ENCODE peak calls at places on chromosomes 3 and 15, in ten cellular contexts. F is dorsolateral prefrontal cortex; S is HFF-Myc; W is HCT116; K is GM06990; A is NB4; J is CD4-positive, alpha-beta T cell; V is astrocyte of the spinal cord; Z is nephron progenitor cell; E is endothelial cell. P is an unnamed sample.

GRCh38 chr15:44058126-44058525 is 136.9 kb downstream of the FRMD5 start:
- DNase-seq in F (no peak), S (no peak), W (no peak), K (no peak), A (peak; percentile 46), J (no peak), V (no peak), Z (no peak), E (no peak), P (peak; percentile 15)

GRCh38 chr3:188706176-188706575 is 465.6 kb upstream of the TPRG1 start:
- DNase-seq in F (no peak), S (no peak), W (no peak), K (no peak), A (no peak), J (no peak), V (peak; percentile 32), Z (no peak), E (no peak), P (no peak)

GRCh38 chr15:57502116-57502515 is 89.6 kb upstream of the MYZAP start:
- DNase-seq in F (no peak), S (no peak), W (no peak), K (no peak), A (no peak), J (no peak), V (no peak), Z (no peak), E (peak; percentile 31), P (no peak)

GRCh38 chr3:3906171-3906570 is 106.9 kb downstream of the LRRN1 start:
- DNase-seq in F (no peak), S (no peak), W (no peak), K (no peak), A (no peak), J (no peak), V (no peak), Z (no peak), E (no peak), P (no peak)

GRCh38 chr3:160210799-160211221 is 14.4 kb upstream of the C3orf80 start:
- DNase-seq in F (no peak), S (no peak), W (peak; percentile 62), K (no peak), A (peak; percentile 57), J (no peak), V (peak; percentile 67), Z (no peak), E (no peak), P (no peak)

GRCh38 chr3:112561085-112561692 is 573 bp downstream of the ATG3 start:
- DNase-seq in F (peak; percentile 74), S (no peak), W (peak; percentile 64), K (no peak), A (peak; percentile 86), J (peak; percentile 24), V (peak; percentile 86), Z (peak; percentile 64), E (peak; percentile 71), P (peak; percentile 40)

GRCh38 chr15:67178569-67179210 is 75.8 kb downstream of the AAGAB start:
- DNase-seq in F (no peak), S (peak; percentile 86), W (no peak), K (no peak), A (no peak), J (no peak), V (peak; percentile 99), Z (no peak), E (no peak), P (peak; percentile 80)

GRCh38 chr15:60994842-60995495 is 234.1 kb downstream of the RORA start:
- DNase-seq in F (peak; percentile 40), S (no peak), W (no peak), K (no peak), A (no peak), J (no peak), V (no peak), Z (no peak), E (no peak), P (no peak)

GRCh38 chr3:11757441-11757875 is 89.2 kb downstream of the TAMM41 start:
- DNase-seq in F (no peak), S (no peak), W (no peak), K (no peak), A (peak; percentile 74), J (no peak), V (no peak), Z (no peak), E (no peak), P (no peak)

GRCh38 chr3:184338538-184338945 is 1.1 kb downstream of the FAM131A start:
- DNase-seq in F (peak; percentile 90), S (no peak), W (no peak), K (no peak), A (no peak), J (no peak), V (peak; percentile 88), Z (peak; percentile 81), E (peak; percentile 82), P (no peak)

GRCh38 chr3:156360992-156361391 is 193.9 kb downstream of the SSR3 start:
- DNase-seq in F (no peak), S (no peak), W (no peak), K (no peak), A (no peak), J (no peak), V (no peak), Z (peak; percentile 15), E (no peak), P (no peak)

GRCh38 chr3:115644391-115644790 is 21.1 kb downstream of the GAP43 start:
- DNase-seq in F (no peak), S (no peak), W (no peak), K (no peak), A (no peak), J (no peak), V (no peak), Z (no peak), E (no peak), P (no peak)

GRCh38 chr3:28476194-28476593 is 127.6 kb upstream of the AZI2 start:
- DNase-seq in F (no peak), S (peak; percentile 5), W (peak; percentile 29), K (no peak), A (peak; percentile 51), J (no peak), V (peak; percentile 64), Z (no peak), E (no peak), P (peak; percentile 12)

GRCh38 chr15:73940061-73940981 is 14.1 kb downstream of the LOXL1 start:
- DNase-seq in F (no peak), S (no peak), W (no peak), K (no peak), A (no peak), J (no peak), V (no peak), Z (no peak), E (no peak), P (no peak)

GRCh38 chr15:66785637-66786036 is 83.6 kb downstream of the SMAD6 start:
- DNase-seq in F (no peak), S (no peak), W (no peak), K (no peak), A (peak; percentile 59), J (no peak), V (peak; percentile 86), Z (no peak), E (no peak), P (no peak)

GRCh38 chr3:55165278-55165677 is 237.4 kb upstream of the LRTM1 start:
- DNase-seq in F (no peak), S (no peak), W (no peak), K (no peak), A (no peak), J (no peak), V (peak; percentile 48), Z (no peak), E (no peak), P (no peak)
- TF ChIP-seq CTCF in F (no peak), S (no peak), W (no peak), K (no peak), A (no peak), J (no peak), V (no peak), Z (no peak), E (no peak), P (no peak)

GRCh38 chr3:46449755-46450552 is 14.8 kb downstream of the LTF start:
- DNase-seq in F (no peak), S (no peak), W (peak; percentile 24), K (no peak), A (peak; percentile 15), J (no peak), V (no peak), Z (peak; percentile 25), E (peak; percentile 38), P (no peak)
- TF ChIP-seq CTCF in F (peak; percentile 51), S (peak; percentile 76), W (peak; percentile 78), K (peak; percentile 82), A (peak; percentile 60), J (peak; percentile 49), V (peak; percentile 66), Z (peak; percentile 58), E (peak; percentile 73), P (peak; percentile 57)

GRCh38 chr15:91142097-91142744 is 42.2 kb downstream of the SV2B start:
- DNase-seq in F (no peak), S (no peak), W (no peak), K (no peak), A (peak; percentile 70), J (no peak), V (no peak), Z (no peak), E (no peak), P (no peak)
- TF ChIP-seq CTCF in F (peak; percentile 56), S (peak; percentile 10), W (peak; percentile 53), K (peak; percentile 60), A (peak; percentile 66), J (no peak), V (peak; percentile 29), Z (peak; percentile 46), E (peak; percentile 62), P (no peak)

GRCh38 chr3:170432416-170432815 is 13.7 kb downstream of the CLDN11 start:
- DNase-seq in F (no peak), S (no peak), W (no peak), K (no peak), A (no peak), J (no peak), V (no peak), Z (no peak), E (no peak), P (no peak)

GRCh38 chr3:170429050-170429449 is 10.4 kb downstream of the CLDN11 start:
- DNase-seq in F (no peak), S (no peak), W (peak; percentile 12), K (no peak), A (no peak), J (no peak), V (peak; percentile 90), Z (no peak), E (no peak), P (no peak)

GRCh38 chr3:170426240-170426797 is 7.7 kb downstream of the CLDN11 start:
- DNase-seq in F (no peak), S (no peak), W (no peak), K (no peak), A (no peak), J (no peak), V (peak; percentile 74), Z (no peak), E (no peak), P (no peak)

GRCh38 chr3:170428095-170428494 is 9.4 kb downstream of the CLDN11 start:
- DNase-seq in F (no peak), S (no peak), W (no peak), K (no peak), A (no peak), J (no peak), V (no peak), Z (no peak), E (no peak), P (no peak)

DNA sequence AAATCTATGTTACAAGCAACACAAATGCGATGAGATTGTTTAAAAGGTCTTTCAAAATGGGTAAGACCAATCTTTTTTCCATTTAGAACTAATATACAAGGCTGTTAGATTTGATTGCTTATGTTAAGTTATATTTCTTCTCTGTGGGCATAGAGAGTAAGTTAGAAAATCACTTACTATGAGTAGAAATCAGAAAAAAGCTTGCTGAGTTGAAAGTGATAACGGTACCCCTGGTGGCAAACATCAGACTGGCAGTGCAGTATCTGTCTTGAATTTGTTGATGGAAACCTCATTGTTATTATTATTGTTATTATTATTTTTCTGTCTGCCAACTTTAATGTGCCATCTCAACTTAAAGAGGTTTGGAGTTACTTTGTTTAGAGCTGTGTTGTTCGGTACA is 12.4 kb downstream of the CLDN11 start:
- DNase-seq in F (no peak), S (no peak), W (no peak), K (no peak), A (no peak), J (no peak), V (no peak), Z (no peak), E (no peak), P (no peak)
- TF ChIP-seq CTCF in F (no peak), S (peak; percentile 17), W (peak; percentile 28), K (no peak), A (no peak), J (no peak), V (peak; percentile 16), Z (peak; percentile 11), E (peak; percentile 59), P (no peak)